ENCODE peak calls at places on chromosomes 3 and 15, in seven cellular contexts. C is NB4; G is substantia nigra; R is globus pallidus; F is activated CD8-positive, alpha-beta memory T cell treated with anti-CD3 and anti-CD28 coated beads for 4 hours; Z is 8988T; Y is cardiac fibroblast. V is an unnamed sample.

GRCh38 chr3:172061724-172062184 is 22.4 kb downstream of the FNDC3B start:
- DNase-seq in Z (no peak), Y (peak), R (peak), C (peak), G (no peak), F (no peak), V (no peak)

GRCh38 chr3:73405853-73406252 is 218.9 kb downstream of the PDZRN3 start:
- DNase-seq in G (no peak), Y (no peak), R (no peak), Z (no peak), C (no peak), F (no peak), V (no peak)

GRCh38 chr3:186476044-186476468 is 68.1 kb downstream of the CRYGS start:
- DNase-seq in Y (no peak), R (peak), F (no peak), C (no peak), Z (no peak), G (peak), V (no peak)

GRCh38 chr3:64455351-64455750 is 230.1 kb upstream of the PRICKLE2 start:
- DNase-seq in G (no peak), Y (no peak), R (no peak), Z (no peak), F (no peak), C (no peak), V (no peak)

GRCh38 chr3:47989981-47990440 is 26.2 kb downstream of the MAP4 start:
- DNase-seq in R (peak), Z (peak), F (peak), G (peak), Y (peak), C (peak), V (peak)

GRCh38 chr15:38996111-38996541 is 431.5 kb upstream of the RASGRP1 start:
- DNase-seq in Z (no peak), F (no peak), G (no peak), C (no peak), R (no peak), Y (peak), V (no peak)

GRCh38 chr3:158918008-158918407 is 116.2 kb downstream of the MFSD1 start:
- DNase-seq in Y (peak), G (peak), Z (no peak), R (peak), C (peak), F (no peak), V (no peak)

GRCh38 chr3:121651684-121652083 is 9.0 kb downstream of the HCLS1 start:
- DNase-seq in C (no peak), G (no peak), Z (no peak), R (no peak), Y (peak), F (no peak), V (no peak)

GRCh38 chr3:58009749-58010535 is 1.7 kb downstream of the FLNB start:
- DNase-seq in G (no peak), R (no peak), Z (no peak), F (no peak), Y (no peak), C (no peak), V (no peak)

GRCh38 chr15:52162260-52162659 is 28.9 kb downstream of the GNB5 start:
- DNase-seq in Y (no peak), F (no peak), C (no peak), G (no peak), Z (no peak), R (no peak), V (no peak)

GRCh38 chr3:64426551-64426950 is 201.3 kb upstream of the PRICKLE2 start:
- DNase-seq in Z (no peak), Y (no peak), C (no peak), G (no peak), F (no peak), R (no peak), V (no peak)

GRCh38 chr3:130835483-130835882 is 58.4 kb upstream of the ATP2C1 start:
- DNase-seq in C (no peak), R (no peak), Z (no peak), Y (no peak), F (no peak), G (no peak), V (no peak)

GRCh38 chr3:122415762-122416654 is at the start of gene WDR5B:
- DNase-seq in F (peak), Z (peak), G (no peak), R (peak), C (peak), Y (peak), V (peak)

GRCh38 chr3:150090006-150090405 is 119.3 kb upstream of the PFN2 start:
- DNase-seq in G (no peak), Y (no peak), R (no peak), Z (no peak), C (no peak), F (no peak), V (no peak)

GRCh38 chr3:106386050-106386449 is 517.2 kb upstream of the CBLB start:
- DNase-seq in C (peak), R (no peak), Y (no peak), Z (no peak), F (no peak), G (no peak), V (no peak)

GRCh38 chr15:29528276-29528675 is 258.7 kb upstream of the NSMCE3 start:
- DNase-seq in R (no peak), C (no peak), F (no peak), Z (no peak), G (no peak), Y (no peak), V (no peak)

GRCh38 chr15:33309602-33310276 is 1.0 kb upstream of the RYR3 start:
- DNase-seq in R (no peak), C (peak), G (peak), Y (peak), F (no peak), Z (no peak), V (no peak)

GRCh38 chr3:140994316-140994715 is 52.7 kb downstream of the SLC25A36 start:
- DNase-seq in R (no peak), C (no peak), G (no peak), Z (no peak), F (no peak), Y (peak), V (no peak)

GRCh38 chr3:125121246-125122010 is 65.6 kb upstream of the HEG1 start:
- DNase-seq in Z (no peak), C (no peak), Y (no peak), G (no peak), F (no peak), R (no peak), V (no peak)

GRCh38 chr15:78415284-78415683 is 22.7 kb upstream of the IREB2 start:
- DNase-seq in Z (no peak), C (peak), G (no peak), R (no peak), Y (peak), F (no peak), V (no peak)

GRCh38 chr3:10366681-10367101 is 45.8 kb upstream of the SEC13 start:
- DNase-seq in C (peak), G (peak), F (peak), R (no peak), Z (peak), Y (peak), V (no peak)

GRCh38 chr3:194715022-194715800 is 29.5 kb downstream of the FAM43A start:
- DNase-seq in C (no peak), F (peak), Z (no peak), Y (peak), G (no peak), R (no peak), V (no peak)

GRCh38 chr3:177811835-177812234 is 614.6 kb upstream of the TBL1XR1 start:
- DNase-seq in F (no peak), Y (peak), C (no peak), R (no peak), G (no peak), Z (no peak), V (no peak)

GRCh38 chr3:57890874-57891273 is 117.3 kb upstream of the FLNB start:
- DNase-seq in Y (peak), Z (no peak), R (no peak), G (no peak), F (no peak), C (no peak), V (no peak)

GRCh38 chr3:72655151-72655551 is 193.1 kb downstream of the SHQ1 start:
- DNase-seq in Z (no peak), G (no peak), F (no peak), C (no peak), Y (no peak), R (peak), V (no peak)

GRCh38 chr3:123331006-123331405 is 117.9 kb downstream of the ADCY5 start:
- DNase-seq in Z (no peak), Y (no peak), R (no peak), C (no peak), G (no peak), F (no peak), V (no peak)